ENCODE peak calls at places on chromosomes 3 and 15, in ten cellular contexts. One of them, this sample, is unnamed.
A peak's percentile ranks its signal among the peaks of the same experiment; 100 is the strongest.

GRCh38 chr3:124636863-124637296 is 93.4 kb upstream of the UMPS start:
- DNase-seq in BE2C: no peak
- DNase-seq in right atrium auricular region: no peak
- DNase-seq in heart left ventricle: no peak
- DNase-seq in OCI-LY7: no peak
- DNase-seq in coronary artery: no peak
- DNase-seq in fibroblast of the aortic adventitia: no peak
- DNase-seq in lung: no peak
- DNase-seq in SK-N-SH: no peak
- DNase-seq in psoas muscle: no peak
- DNase-seq in this sample: no peak

GRCh38 chr3:183449791-183450190 is 21.4 kb upstream of the MCF2L2 start:
- DNase-seq in lung: no peak
- DNase-seq in fibroblast of the aortic adventitia: no peak
- DNase-seq in coronary artery: no peak
- DNase-seq in SK-N-SH: no peak
- DNase-seq in BE2C: no peak
- DNase-seq in right atrium auricular region: no peak
- DNase-seq in OCI-LY7: no peak
- DNase-seq in psoas muscle: no peak
- DNase-seq in heart left ventricle: no peak
- DNase-seq in this sample: no peak

GRCh38 chr15:79403501-79403900 is 28.6 kb upstream of the MINAR1 start:
- DNase-seq in BE2C: no peak
- DNase-seq in fibroblast of the aortic adventitia: no peak
- DNase-seq in SK-N-SH: no peak
- DNase-seq in coronary artery: no peak
- DNase-seq in lung: no peak
- DNase-seq in OCI-LY7: no peak
- DNase-seq in heart left ventricle: no peak
- DNase-seq in psoas muscle: no peak
- DNase-seq in right atrium auricular region: no peak
- DNase-seq in this sample: no peak

GRCh38 chr3:53131136-53131495 is 881 bp upstream of the RFT1 start:
- DNase-seq in BE2C: no peak
- DNase-seq in right atrium auricular region: no peak
- DNase-seq in fibroblast of the aortic adventitia: no peak
- DNase-seq in coronary artery: no peak
- DNase-seq in SK-N-SH: no peak
- DNase-seq in psoas muscle: no peak
- DNase-seq in OCI-LY7: no peak
- DNase-seq in heart left ventricle: no peak
- DNase-seq in lung: no peak
- DNase-seq in this sample: no peak

GRCh38 chr3:130976706-130977105 is 49.9 kb downstream of the ASTE1 start:
- DNase-seq in coronary artery: no peak
- DNase-seq in fibroblast of the aortic adventitia: no peak
- DNase-seq in BE2C: no peak
- DNase-seq in OCI-LY7: no peak
- DNase-seq in SK-N-SH: no peak
- DNase-seq in lung: no peak
- DNase-seq in heart left ventricle: no peak
- DNase-seq in psoas muscle: no peak
- DNase-seq in right atrium auricular region: no peak
- DNase-seq in this sample: no peak

GRCh38 chr3:108959017-108959416 is 5.3 kb upstream of the GUCA1C start:
- DNase-seq in SK-N-SH: no peak
- DNase-seq in lung: no peak
- DNase-seq in heart left ventricle: no peak
- DNase-seq in BE2C: no peak
- DNase-seq in psoas muscle: no peak
- DNase-seq in coronary artery: no peak
- DNase-seq in right atrium auricular region: no peak
- DNase-seq in OCI-LY7: no peak
- DNase-seq in fibroblast of the aortic adventitia: no peak
- DNase-seq in this sample: no peak

GRCh38 chr15:51649659-51650521 is 27.3 kb upstream of the DMXL2 start:
- DNase-seq in fibroblast of the aortic adventitia: peak; percentile 88
- DNase-seq in coronary artery: no peak
- DNase-seq in BE2C: peak; percentile 53
- DNase-seq in right atrium auricular region: no peak
- DNase-seq in SK-N-SH: peak; percentile 71
- DNase-seq in OCI-LY7: peak; percentile 66
- DNase-seq in lung: peak; percentile 35
- DNase-seq in heart left ventricle: no peak
- DNase-seq in psoas muscle: no peak
- DNase-seq in this sample: peak; percentile 90

GRCh38 chr3:100570811-100571210 is 38.6 kb upstream of the ADGRG7 start:
- DNase-seq in psoas muscle: no peak
- DNase-seq in right atrium auricular region: no peak
- DNase-seq in OCI-LY7: no peak
- DNase-seq in lung: no peak
- DNase-seq in BE2C: no peak
- DNase-seq in heart left ventricle: no peak
- DNase-seq in fibroblast of the aortic adventitia: no peak
- DNase-seq in coronary artery: no peak
- DNase-seq in SK-N-SH: no peak
- DNase-seq in this sample: no peak

GRCh38 chr15:69253156-69253555 is 45.6 kb upstream of the PAQR5 start:
- DNase-seq in right atrium auricular region: no peak
- DNase-seq in psoas muscle: no peak
- DNase-seq in SK-N-SH: peak; percentile 33
- DNase-seq in heart left ventricle: no peak
- DNase-seq in lung: no peak
- DNase-seq in BE2C: peak; percentile 30
- DNase-seq in fibroblast of the aortic adventitia: peak; percentile 92
- DNase-seq in OCI-LY7: no peak
- DNase-seq in coronary artery: no peak
- DNase-seq in this sample: peak; percentile 86

GRCh38 chr3:175914785-175915184 is 1055.7 kb downstream of the NAALADL2 start:
- DNase-seq in right atrium auricular region: no peak
- DNase-seq in coronary artery: no peak
- DNase-seq in BE2C: no peak
- DNase-seq in psoas muscle: no peak
- DNase-seq in fibroblast of the aortic adventitia: peak; percentile 7
- DNase-seq in heart left ventricle: no peak
- DNase-seq in SK-N-SH: no peak
- DNase-seq in lung: no peak
- DNase-seq in OCI-LY7: no peak
- DNase-seq in this sample: peak; percentile 6

GRCh38 chr3:127951276-127951675 is 36.2 kb downstream of the KBTBD12 start:
- DNase-seq in BE2C: no peak
- DNase-seq in psoas muscle: no peak
- DNase-seq in coronary artery: no peak
- DNase-seq in heart left ventricle: no peak
- DNase-seq in lung: no peak
- DNase-seq in SK-N-SH: no peak
- DNase-seq in OCI-LY7: no peak
- DNase-seq in fibroblast of the aortic adventitia: peak; percentile 52
- DNase-seq in right atrium auricular region: no peak
- DNase-seq in this sample: no peak

GRCh38 chr15:80199366-80199765 is 46.6 kb downstream of the FAH start:
- DNase-seq in SK-N-SH: no peak
- DNase-seq in lung: no peak
- DNase-seq in heart left ventricle: no peak
- DNase-seq in OCI-LY7: no peak
- DNase-seq in coronary artery: peak; percentile 29
- DNase-seq in fibroblast of the aortic adventitia: no peak
- DNase-seq in right atrium auricular region: peak; percentile 23
- DNase-seq in BE2C: no peak
- DNase-seq in psoas muscle: no peak
- DNase-seq in this sample: no peak

GRCh38 chr3:10602769-10603768 is 97.7 kb upstream of the ATP2B2 start:
- DNase-seq in right atrium auricular region: no peak
- DNase-seq in psoas muscle: no peak
- DNase-seq in OCI-LY7: peak; percentile 74
- DNase-seq in fibroblast of the aortic adventitia: no peak
- DNase-seq in heart left ventricle: no peak
- DNase-seq in lung: peak; percentile 35
- DNase-seq in SK-N-SH: no peak
- DNase-seq in coronary artery: no peak
- DNase-seq in BE2C: no peak
- DNase-seq in this sample: no peak

GRCh38 chr3:107430214-107431047 is 53.2 kb downstream of the CCDC54 start:
- DNase-seq in lung: no peak
- DNase-seq in OCI-LY7: no peak
- DNase-seq in BE2C: no peak
- DNase-seq in coronary artery: no peak
- DNase-seq in right atrium auricular region: no peak
- DNase-seq in heart left ventricle: no peak
- DNase-seq in fibroblast of the aortic adventitia: peak; percentile 53
- DNase-seq in SK-N-SH: peak; percentile 13
- DNase-seq in psoas muscle: no peak
- DNase-seq in this sample: peak; percentile 44

GRCh38 chr3:4235690-4236089 is 67.5 kb upstream of the SETMAR start:
- DNase-seq in heart left ventricle: no peak
- DNase-seq in OCI-LY7: no peak
- DNase-seq in SK-N-SH: no peak
- DNase-seq in lung: no peak
- DNase-seq in psoas muscle: no peak
- DNase-seq in right atrium auricular region: no peak
- DNase-seq in fibroblast of the aortic adventitia: no peak
- DNase-seq in BE2C: no peak
- DNase-seq in coronary artery: no peak
- DNase-seq in this sample: no peak

GRCh38 chr15:63369766-63370165 is 11.9 kb downstream of the CA12 start:
- DNase-seq in heart left ventricle: no peak
- DNase-seq in coronary artery: no peak
- DNase-seq in fibroblast of the aortic adventitia: peak; percentile 53
- DNase-seq in SK-N-SH: no peak
- DNase-seq in psoas muscle: no peak
- DNase-seq in BE2C: no peak
- DNase-seq in right atrium auricular region: no peak
- DNase-seq in OCI-LY7: no peak
- DNase-seq in lung: no peak
- DNase-seq in this sample: no peak

DNA sequence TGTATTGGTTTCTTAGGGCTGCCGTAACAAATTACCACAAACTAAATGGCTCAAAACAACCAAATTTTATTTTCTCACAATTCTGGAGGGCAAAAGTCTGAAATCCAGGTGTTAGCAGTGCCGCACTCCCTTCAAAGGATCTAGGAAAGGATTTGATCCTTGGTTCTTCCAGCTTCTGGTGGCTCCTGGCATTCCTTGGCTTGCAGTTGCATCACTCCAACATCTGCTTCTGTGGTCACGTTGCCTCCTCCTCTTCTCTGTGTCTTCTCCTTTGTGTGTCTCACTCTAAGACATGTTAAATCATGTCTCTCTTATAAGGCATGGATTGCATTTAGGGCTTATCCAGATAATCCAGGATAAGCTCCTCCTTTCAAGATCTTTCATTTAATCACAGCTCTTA is 262.2 kb downstream of the MEX3B start:
- DNase-seq in SK-N-SH: no peak
- DNase-seq in BE2C: no peak
- DNase-seq in heart left ventricle: no peak
- DNase-seq in psoas muscle: no peak
- DNase-seq in coronary artery: no peak
- DNase-seq in lung: no peak
- DNase-seq in OCI-LY7: no peak
- DNase-seq in right atrium auricular region: no peak
- DNase-seq in fibroblast of the aortic adventitia: no peak
- DNase-seq in this sample: no peak
- H3K4me3 ChIP-seq in SK-N-SH: no peak overlapping the region
- H3K4me3 ChIP-seq in BE2C: no peak overlapping the region
- H3K4me3 ChIP-seq in heart left ventricle: no peak overlapping the region
- H3K4me3 ChIP-seq in psoas muscle: no peak overlapping the region
- H3K4me3 ChIP-seq in coronary artery: no peak overlapping the region
- H3K4me3 ChIP-seq in lung: no peak overlapping the region
- H3K4me3 ChIP-seq in OCI-LY7: no peak overlapping the region
- H3K4me3 ChIP-seq in right atrium auricular region: no peak overlapping the region
- H3K4me3 ChIP-seq in fibroblast of the aortic adventitia: no peak overlapping the region
- H3K4me3 ChIP-seq in this sample: no peak overlapping the region

DNA sequence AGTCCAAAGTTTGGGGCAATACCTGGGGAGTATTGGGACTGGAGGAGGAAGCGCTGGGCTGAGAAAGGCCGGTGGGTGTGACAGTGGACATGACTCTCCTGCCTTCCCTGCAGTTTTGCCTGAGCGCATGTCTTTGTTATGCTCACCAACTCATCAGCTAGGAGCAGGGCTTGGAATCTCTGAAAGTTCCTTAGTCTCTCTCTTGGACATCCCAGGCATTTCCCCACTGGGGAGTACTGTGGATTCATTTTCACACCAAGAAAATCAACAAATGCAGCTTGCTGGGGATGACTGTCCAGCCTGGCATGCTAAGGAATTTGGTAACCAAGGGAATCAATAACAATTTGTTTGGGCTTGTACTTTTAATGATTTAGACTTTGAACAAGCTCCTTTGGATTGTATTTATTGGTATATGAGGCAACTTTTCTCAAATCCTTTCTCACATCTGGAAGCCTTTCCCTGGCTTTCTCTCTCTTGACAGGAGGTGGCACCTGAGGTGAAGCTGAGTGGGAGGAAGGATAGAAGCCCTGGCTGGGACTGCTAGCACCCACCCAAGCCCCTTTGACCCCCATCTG is 48.5 kb upstream of the CHST2 start:
- DNase-seq in heart left ventricle: no peak
- DNase-seq in SK-N-SH: no peak
- DNase-seq in coronary artery: no peak
- DNase-seq in fibroblast of the aortic adventitia: peak; percentile 57
- DNase-seq in lung: no peak
- DNase-seq in BE2C: no peak
- DNase-seq in OCI-LY7: no peak
- DNase-seq in psoas muscle: no peak
- DNase-seq in right atrium auricular region: no peak
- DNase-seq in this sample: peak; percentile 74
- TF ChIP-seq CTCF in heart left ventricle: no peak
- TF ChIP-seq CTCF in SK-N-SH: no peak
- TF ChIP-seq CTCF in coronary artery: no peak
- TF ChIP-seq CTCF in fibroblast of the aortic adventitia: no peak
- TF ChIP-seq CTCF in lung: no peak
- TF ChIP-seq CTCF in BE2C: no peak
- TF ChIP-seq CTCF in OCI-LY7: no peak
- TF ChIP-seq CTCF in psoas muscle: no peak
- TF ChIP-seq CTCF in right atrium auricular region: no peak
- TF ChIP-seq CTCF in this sample: no peak

GRCh38 chr3:47573190-47574172 is 5.2 kb downstream of the CSPG5 start:
- DNase-seq in heart left ventricle: no peak
- DNase-seq in OCI-LY7: no peak
- DNase-seq in fibroblast of the aortic adventitia: no peak
- DNase-seq in lung: no peak
- DNase-seq in SK-N-SH: no peak
- DNase-seq in right atrium auricular region: no peak
- DNase-seq in psoas muscle: no peak
- DNase-seq in coronary artery: no peak
- DNase-seq in BE2C: no peak
- DNase-seq in this sample: no peak
- H3K4me3 ChIP-seq in heart left ventricle: no peak overlapping the region
- H3K4me3 ChIP-seq in OCI-LY7: no peak overlapping the region
- H3K4me3 ChIP-seq in fibroblast of the aortic adventitia: no peak overlapping the region
- H3K4me3 ChIP-seq in lung: no peak overlapping the region
- H3K4me3 ChIP-seq in SK-N-SH: no peak overlapping the region
- H3K4me3 ChIP-seq in right atrium auricular region: no peak overlapping the region
- H3K4me3 ChIP-seq in psoas muscle: no peak overlapping the region
- H3K4me3 ChIP-seq in coronary artery: no peak overlapping the region
- H3K4me3 ChIP-seq in BE2C: no peak overlapping the region
- H3K4me3 ChIP-seq in this sample: no peak overlapping the region

DNA sequence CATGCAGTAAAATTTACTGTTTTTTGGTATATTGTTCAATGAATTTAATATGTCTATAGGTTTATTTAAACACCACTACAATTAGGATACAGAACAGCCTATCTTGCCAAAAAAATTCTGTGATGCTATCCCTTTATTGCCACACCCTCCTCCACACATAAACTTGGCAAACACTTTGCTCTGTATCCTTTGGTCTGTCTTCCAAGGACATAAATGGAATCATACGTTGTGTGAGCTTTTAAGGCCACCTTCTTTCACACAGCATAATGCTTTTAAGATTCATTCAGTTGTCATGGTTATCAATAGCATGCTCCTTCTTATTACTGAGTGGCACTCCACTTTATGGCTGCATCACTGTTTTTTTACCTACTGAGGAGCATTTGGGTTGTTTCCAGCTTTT is 71.5 kb downstream of the CERS3 start:
- DNase-seq in OCI-LY7: no peak
- DNase-seq in lung: no peak
- DNase-seq in fibroblast of the aortic adventitia: peak; percentile 17
- DNase-seq in right atrium auricular region: no peak
- DNase-seq in psoas muscle: no peak
- DNase-seq in SK-N-SH: no peak
- DNase-seq in heart left ventricle: no peak
- DNase-seq in coronary artery: no peak
- DNase-seq in BE2C: no peak
- DNase-seq in this sample: peak; percentile 35
- TF ChIP-seq CTCF in OCI-LY7: no peak
- TF ChIP-seq CTCF in lung: no peak
- TF ChIP-seq CTCF in fibroblast of the aortic adventitia: no peak
- TF ChIP-seq CTCF in right atrium auricular region: no peak
- TF ChIP-seq CTCF in psoas muscle: no peak
- TF ChIP-seq CTCF in SK-N-SH: no peak
- TF ChIP-seq CTCF in heart left ventricle: no peak
- TF ChIP-seq CTCF in coronary artery: no peak
- TF ChIP-seq CTCF in BE2C: no peak
- TF ChIP-seq CTCF in this sample: no peak